ENCODE peak calls at places on chromosomes 13 and 19, in five cellular contexts. One of them, this sample, is unnamed.

GRCh38 chr13:42574435-42575311 is 721 bp downstream of the TNFSF11 start:
- DNase-seq in body of pancreas: no peak
- DNase-seq in stimulated activated CD4-positive, alpha-beta T cell treated with anti-CD3 and anti-CD28 coated beads, Interleukin-12 subunit alpha, Interleukin-12 subunit beta, amount 100 ng/mL, for 48 hours: peak
- DNase-seq in activated CD4-positive, alpha-beta T cell treated with anti-CD3 and anti-CD28 coated beads, Interleukin-2, amount 50 U/mL, for 48 hours: peak
- DNase-seq in NCI-H1092: no peak
- DNase-seq in this sample: no peak

GRCh38 chr13:98775844-98776598 is 23.5 kb upstream of the SLC15A1 start:
- DNase-seq in activated CD4-positive, alpha-beta T cell treated with anti-CD3 and anti-CD28 coated beads, Interleukin-2, amount 50 U/mL, for 48 hours: no peak
- DNase-seq in stimulated activated CD4-positive, alpha-beta T cell treated with anti-CD3 and anti-CD28 coated beads, Interleukin-12 subunit alpha, Interleukin-12 subunit beta, amount 100 ng/mL, for 48 hours: no peak
- DNase-seq in NCI-H1092: no peak
- DNase-seq in body of pancreas: no peak
- DNase-seq in this sample: peak

GRCh38 chr13:25874907-25875306 is 176.9 kb downstream of the SHISA2 start:
- DNase-seq in body of pancreas: no peak
- DNase-seq in stimulated activated CD4-positive, alpha-beta T cell treated with anti-CD3 and anti-CD28 coated beads, Interleukin-12 subunit alpha, Interleukin-12 subunit beta, amount 100 ng/mL, for 48 hours: peak
- DNase-seq in activated CD4-positive, alpha-beta T cell treated with anti-CD3 and anti-CD28 coated beads, Interleukin-2, amount 50 U/mL, for 48 hours: peak
- DNase-seq in NCI-H1092: no peak
- DNase-seq in this sample: no peak

GRCh38 chr19:50843701-50844221 is 10.4 kb upstream of the KLK15 start:
- DNase-seq in activated CD4-positive, alpha-beta T cell treated with anti-CD3 and anti-CD28 coated beads, Interleukin-2, amount 50 U/mL, for 48 hours: no peak
- DNase-seq in stimulated activated CD4-positive, alpha-beta T cell treated with anti-CD3 and anti-CD28 coated beads, Interleukin-12 subunit alpha, Interleukin-12 subunit beta, amount 100 ng/mL, for 48 hours: no peak
- DNase-seq in body of pancreas: no peak
- DNase-seq in NCI-H1092: no peak
- DNase-seq in this sample: no peak

GRCh38 chr19:17358395-17358794 is 18.7 kb downstream of the PLVAP start:
- DNase-seq in activated CD4-positive, alpha-beta T cell treated with anti-CD3 and anti-CD28 coated beads, Interleukin-2, amount 50 U/mL, for 48 hours: no peak
- DNase-seq in NCI-H1092: no peak
- DNase-seq in body of pancreas: no peak
- DNase-seq in stimulated activated CD4-positive, alpha-beta T cell treated with anti-CD3 and anti-CD28 coated beads, Interleukin-12 subunit alpha, Interleukin-12 subunit beta, amount 100 ng/mL, for 48 hours: no peak
- DNase-seq in this sample: no peak

GRCh38 chr19:49506575-49507105 is 5.8 kb upstream of the FCGRT start:
- DNase-seq in activated CD4-positive, alpha-beta T cell treated with anti-CD3 and anti-CD28 coated beads, Interleukin-2, amount 50 U/mL, for 48 hours: peak
- DNase-seq in NCI-H1092: no peak
- DNase-seq in stimulated activated CD4-positive, alpha-beta T cell treated with anti-CD3 and anti-CD28 coated beads, Interleukin-12 subunit alpha, Interleukin-12 subunit beta, amount 100 ng/mL, for 48 hours: peak
- DNase-seq in body of pancreas: peak
- DNase-seq in this sample: peak

GRCh38 chr19:2627319-2627829 is 75.1 kb downstream of the GNG7 start:
- DNase-seq in body of pancreas: peak
- DNase-seq in activated CD4-positive, alpha-beta T cell treated with anti-CD3 and anti-CD28 coated beads, Interleukin-2, amount 50 U/mL, for 48 hours: peak
- DNase-seq in NCI-H1092: peak
- DNase-seq in stimulated activated CD4-positive, alpha-beta T cell treated with anti-CD3 and anti-CD28 coated beads, Interleukin-12 subunit alpha, Interleukin-12 subunit beta, amount 100 ng/mL, for 48 hours: no peak
- DNase-seq in this sample: no peak

GRCh38 chr13:38566023-38566422 is 120.9 kb upstream of the FREM2 start:
- DNase-seq in NCI-H1092: no peak
- DNase-seq in stimulated activated CD4-positive, alpha-beta T cell treated with anti-CD3 and anti-CD28 coated beads, Interleukin-12 subunit alpha, Interleukin-12 subunit beta, amount 100 ng/mL, for 48 hours: no peak
- DNase-seq in activated CD4-positive, alpha-beta T cell treated with anti-CD3 and anti-CD28 coated beads, Interleukin-2, amount 50 U/mL, for 48 hours: no peak
- DNase-seq in body of pancreas: no peak
- DNase-seq in this sample: no peak

GRCh38 chr19:41411682-41412265 is 14.2 kb downstream of the BCKDHA start:
- DNase-seq in stimulated activated CD4-positive, alpha-beta T cell treated with anti-CD3 and anti-CD28 coated beads, Interleukin-12 subunit alpha, Interleukin-12 subunit beta, amount 100 ng/mL, for 48 hours: no peak
- DNase-seq in NCI-H1092: no peak
- DNase-seq in body of pancreas: no peak
- DNase-seq in activated CD4-positive, alpha-beta T cell treated with anti-CD3 and anti-CD28 coated beads, Interleukin-2, amount 50 U/mL, for 48 hours: no peak
- DNase-seq in this sample: no peak

GRCh38 chr19:46984077-46985010 is 35.3 kb upstream of the NPAS1 start:
- DNase-seq in stimulated activated CD4-positive, alpha-beta T cell treated with anti-CD3 and anti-CD28 coated beads, Interleukin-12 subunit alpha, Interleukin-12 subunit beta, amount 100 ng/mL, for 48 hours: no peak
- DNase-seq in NCI-H1092: no peak
- DNase-seq in activated CD4-positive, alpha-beta T cell treated with anti-CD3 and anti-CD28 coated beads, Interleukin-2, amount 50 U/mL, for 48 hours: no peak
- DNase-seq in body of pancreas: no peak
- DNase-seq in this sample: no peak

GRCh38 chr13:80862466-80862865 is 521.5 kb upstream of the SPRY2 start:
- DNase-seq in body of pancreas: no peak
- DNase-seq in stimulated activated CD4-positive, alpha-beta T cell treated with anti-CD3 and anti-CD28 coated beads, Interleukin-12 subunit alpha, Interleukin-12 subunit beta, amount 100 ng/mL, for 48 hours: no peak
- DNase-seq in activated CD4-positive, alpha-beta T cell treated with anti-CD3 and anti-CD28 coated beads, Interleukin-2, amount 50 U/mL, for 48 hours: no peak
- DNase-seq in NCI-H1092: no peak
- DNase-seq in this sample: no peak

GRCh38 chr13:37058801-37059135 is 720 bp downstream of the SUPT20H start:
- DNase-seq in body of pancreas: no peak
- DNase-seq in stimulated activated CD4-positive, alpha-beta T cell treated with anti-CD3 and anti-CD28 coated beads, Interleukin-12 subunit alpha, Interleukin-12 subunit beta, amount 100 ng/mL, for 48 hours: no peak
- DNase-seq in NCI-H1092: no peak
- DNase-seq in activated CD4-positive, alpha-beta T cell treated with anti-CD3 and anti-CD28 coated beads, Interleukin-2, amount 50 U/mL, for 48 hours: peak
- DNase-seq in this sample: peak

This sample was measured in K562.